ENCODE peak calls at places on chromosomes 7 and 10, in seven cellular contexts. One of them, this sample, is unnamed. For H3K4me1, the result is how much of the 10 kb centered on the place peaks cover.

GRCh38 chr10:123614888-123615287 is 51.3 kb upstream of the GPR26 start:
- DNase-seq in neuronal stem cell: peak
- DNase-seq in fibroblast of lung: peak
- DNase-seq in astrocyte: peak
- DNase-seq in endothelial cell of umbilical vein: peak
- DNase-seq in IMR-90: peak
- DNase-seq in mesenchymal stem cell: no peak
- DNase-seq in this sample: peak

GRCh38 chr7:105719395-105719794 is 138.1 kb upstream of the EFCAB10 start:
- DNase-seq in mesenchymal stem cell: no peak
- DNase-seq in IMR-90: no peak
- DNase-seq in endothelial cell of umbilical vein: no peak
- DNase-seq in fibroblast of lung: no peak
- DNase-seq in neuronal stem cell: no peak
- DNase-seq in astrocyte: no peak
- DNase-seq in this sample: no peak

GRCh38 chr7:98869001-98869373 is 827 bp downstream of the TMEM130 start:
- DNase-seq in neuronal stem cell: no peak
- DNase-seq in mesenchymal stem cell: no peak
- DNase-seq in IMR-90: no peak
- DNase-seq in fibroblast of lung: no peak
- DNase-seq in astrocyte: no peak
- DNase-seq in endothelial cell of umbilical vein: no peak
- DNase-seq in this sample: no peak

GRCh38 chr10:5575482-5576153 is 50.9 kb downstream of the CALML3 start:
- DNase-seq in IMR-90: peak
- DNase-seq in fibroblast of lung: peak
- DNase-seq in astrocyte: peak
- DNase-seq in endothelial cell of umbilical vein: no peak
- DNase-seq in neuronal stem cell: no peak
- DNase-seq in mesenchymal stem cell: no peak
- DNase-seq in this sample: peak

GRCh38 chr10:72170263-72170662 is 45.5 kb upstream of the ANAPC16 start:
- DNase-seq in IMR-90: no peak
- DNase-seq in endothelial cell of umbilical vein: peak
- DNase-seq in mesenchymal stem cell: no peak
- DNase-seq in fibroblast of lung: peak
- DNase-seq in neuronal stem cell: no peak
- DNase-seq in astrocyte: peak
- DNase-seq in this sample: peak

GRCh38 chr10:6164271-6165095 is 38.2 kb upstream of the PFKFB3 start:
- DNase-seq in fibroblast of lung: no peak
- DNase-seq in neuronal stem cell: no peak
- DNase-seq in endothelial cell of umbilical vein: peak
- DNase-seq in mesenchymal stem cell: peak
- DNase-seq in IMR-90: no peak
- DNase-seq in astrocyte: no peak
- DNase-seq in this sample: no peak

GRCh38 chr10:84160663-84161362 is 12.8 kb upstream of the GPR15LG start:
- DNase-seq in mesenchymal stem cell: no peak
- DNase-seq in neuronal stem cell: no peak
- DNase-seq in IMR-90: no peak
- DNase-seq in fibroblast of lung: no peak
- DNase-seq in astrocyte: no peak
- DNase-seq in endothelial cell of umbilical vein: no peak
- DNase-seq in this sample: no peak

GRCh38 chr10:31759124-31759798 is 169.4 kb downstream of the ARHGAP12 start:
- DNase-seq in fibroblast of lung: no peak
- DNase-seq in astrocyte: peak
- DNase-seq in mesenchymal stem cell: peak
- DNase-seq in IMR-90: no peak
- DNase-seq in endothelial cell of umbilical vein: peak
- DNase-seq in neuronal stem cell: peak
- DNase-seq in this sample: no peak

GRCh38 chr10:36023939-36024338 is 381.8 kb upstream of the FZD8 start:
- DNase-seq in IMR-90: peak
- DNase-seq in astrocyte: peak
- DNase-seq in fibroblast of lung: peak
- DNase-seq in neuronal stem cell: no peak
- DNase-seq in mesenchymal stem cell: peak
- DNase-seq in endothelial cell of umbilical vein: peak
- DNase-seq in this sample: peak

GRCh38 chr10:27857616-27858015 is 112.0 kb upstream of the MKX start:
- DNase-seq in IMR-90: no peak
- DNase-seq in mesenchymal stem cell: no peak
- DNase-seq in neuronal stem cell: peak
- DNase-seq in astrocyte: no peak
- DNase-seq in fibroblast of lung: no peak
- DNase-seq in endothelial cell of umbilical vein: no peak
- DNase-seq in this sample: no peak

GRCh38 chr10:88152720-88153119 is 289.3 kb downstream of the PTEN start:
- DNase-seq in IMR-90: peak
- DNase-seq in mesenchymal stem cell: peak
- DNase-seq in fibroblast of lung: peak
- DNase-seq in endothelial cell of umbilical vein: peak
- DNase-seq in neuronal stem cell: no peak
- DNase-seq in astrocyte: peak
- DNase-seq in this sample: no peak

GRCh38 chr7:7138897-7139296 is 43.4 kb upstream of the C1GALT1 start:
- DNase-seq in mesenchymal stem cell: no peak
- DNase-seq in endothelial cell of umbilical vein: no peak
- DNase-seq in neuronal stem cell: no peak
- DNase-seq in astrocyte: no peak
- DNase-seq in IMR-90: no peak
- DNase-seq in fibroblast of lung: no peak
- DNase-seq in this sample: no peak

GRCh38 chr7:149422914-149423285 is 38.0 kb downstream of the ZNF777 start:
- DNase-seq in IMR-90: no peak
- DNase-seq in fibroblast of lung: no peak
- DNase-seq in neuronal stem cell: no peak
- DNase-seq in endothelial cell of umbilical vein: peak
- DNase-seq in mesenchymal stem cell: no peak
- DNase-seq in astrocyte: no peak
- DNase-seq in this sample: no peak

GRCh38 chr7:143477501-143478150 is at the start of gene TAS2R41:
- DNase-seq in endothelial cell of umbilical vein: no peak
- DNase-seq in astrocyte: no peak
- DNase-seq in fibroblast of lung: no peak
- DNase-seq in neuronal stem cell: no peak
- DNase-seq in IMR-90: no peak
- DNase-seq in mesenchymal stem cell: no peak
- DNase-seq in this sample: no peak

GRCh38 chr10:74706966-74707365 is 119.4 kb upstream of the KAT6B start:
- DNase-seq in neuronal stem cell: no peak
- DNase-seq in endothelial cell of umbilical vein: no peak
- DNase-seq in mesenchymal stem cell: no peak
- DNase-seq in astrocyte: no peak
- DNase-seq in fibroblast of lung: no peak
- DNase-seq in IMR-90: no peak
- DNase-seq in this sample: no peak

GRCh38 chr10:46330881-46331280 is 44.1 kb downstream of the ANTXRL start:
- DNase-seq in endothelial cell of umbilical vein: no peak
- DNase-seq in neuronal stem cell: no peak
- DNase-seq in astrocyte: no peak
- DNase-seq in mesenchymal stem cell: no peak
- DNase-seq in IMR-90: no peak
- DNase-seq in fibroblast of lung: no peak
- DNase-seq in this sample: no peak

DNA sequence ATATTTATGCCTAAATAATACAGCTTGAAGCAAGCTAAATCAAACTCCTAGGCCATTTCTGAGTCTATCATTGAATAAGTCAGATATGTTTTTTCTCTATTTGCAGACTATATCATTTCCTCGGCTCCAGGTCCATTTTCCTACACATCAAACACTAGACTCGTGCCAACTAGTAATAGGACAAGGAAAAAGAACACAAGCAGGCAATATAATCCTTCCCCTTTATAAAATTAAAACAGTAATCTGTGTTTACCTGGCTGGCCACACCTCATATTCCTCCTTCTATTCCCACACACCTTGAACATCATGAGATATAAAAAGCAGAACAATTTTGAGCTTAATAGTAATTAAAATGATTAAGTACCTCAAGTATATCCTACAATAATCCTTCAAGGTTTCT is 325.7 kb downstream of the TFEC start:
- DNase-seq in mesenchymal stem cell: no peak
- DNase-seq in IMR-90: no peak
- DNase-seq in fibroblast of lung: no peak
- DNase-seq in neuronal stem cell: no peak
- DNase-seq in astrocyte: no peak
- DNase-seq in endothelial cell of umbilical vein: no peak
- DNase-seq in this sample: no peak
- H2AFZ ChIP-seq in mesenchymal stem cell: no peak
- H2AFZ ChIP-seq in IMR-90: no peak
- H2AFZ ChIP-seq in fibroblast of lung: no peak
- H2AFZ ChIP-seq in neuronal stem cell: no peak
- H2AFZ ChIP-seq in astrocyte: no peak
- H2AFZ ChIP-seq in endothelial cell of umbilical vein: no peak
- H2AFZ ChIP-seq in this sample: no peak

GRCh38 chr10:43808136-43808535 is 159.5 kb upstream of the ZNF32 start:
- DNase-seq in IMR-90: peak
- DNase-seq in astrocyte: peak
- DNase-seq in fibroblast of lung: peak
- DNase-seq in endothelial cell of umbilical vein: peak
- DNase-seq in neuronal stem cell: no peak
- DNase-seq in mesenchymal stem cell: no peak
- DNase-seq in this sample: no peak
- H3K4me1 ChIP-seq in IMR-90: under half
- H3K4me1 ChIP-seq in astrocyte: under half
- H3K4me1 ChIP-seq in fibroblast of lung: under half
- H3K4me1 ChIP-seq in endothelial cell of umbilical vein: under half
- H3K4me1 ChIP-seq in neuronal stem cell: under half
- H3K4me1 ChIP-seq in mesenchymal stem cell: under half
- H3K4me1 ChIP-seq in this sample: under half

GRCh38 chr10:128050937-128051336 is 75.3 kb downstream of the MKI67 start:
- DNase-seq in endothelial cell of umbilical vein: no peak
- DNase-seq in mesenchymal stem cell: no peak
- DNase-seq in astrocyte: no peak
- DNase-seq in fibroblast of lung: no peak
- DNase-seq in neuronal stem cell: no peak
- DNase-seq in IMR-90: no peak
- DNase-seq in this sample: no peak
- H3K27ac ChIP-seq in endothelial cell of umbilical vein: no peak
- H3K27ac ChIP-seq in mesenchymal stem cell: no peak
- H3K27ac ChIP-seq in astrocyte: no peak
- H3K27ac ChIP-seq in fibroblast of lung: no peak
- H3K27ac ChIP-seq in neuronal stem cell: no peak
- H3K27ac ChIP-seq in IMR-90: no peak
- H3K27ac ChIP-seq in this sample: no peak

GRCh38 chr10:48604408-48605263 is at the start of gene ARHGAP22:
- DNase-seq in endothelial cell of umbilical vein: peak
- DNase-seq in fibroblast of lung: peak
- DNase-seq in mesenchymal stem cell: peak
- DNase-seq in IMR-90: peak
- DNase-seq in astrocyte: no peak
- DNase-seq in neuronal stem cell: no peak
- DNase-seq in this sample: peak
- H2AFZ ChIP-seq in endothelial cell of umbilical vein: peak
- H2AFZ ChIP-seq in fibroblast of lung: peak
- H2AFZ ChIP-seq in mesenchymal stem cell: peak
- H2AFZ ChIP-seq in IMR-90: peak
- H2AFZ ChIP-seq in astrocyte: peak
- H2AFZ ChIP-seq in neuronal stem cell: no peak
- H2AFZ ChIP-seq in this sample: peak

GRCh38 chr10:2885276-2885955 is 181.9 kb upstream of the PFKP start:
- DNase-seq in mesenchymal stem cell: no peak
- DNase-seq in neuronal stem cell: no peak
- DNase-seq in IMR-90: no peak
- DNase-seq in astrocyte: no peak
- DNase-seq in endothelial cell of umbilical vein: no peak
- DNase-seq in fibroblast of lung: no peak
- DNase-seq in this sample: no peak

GRCh38 chr10:2885956-2886296 is 181.4 kb upstream of the PFKP start:
- DNase-seq in fibroblast of lung: no peak
- DNase-seq in astrocyte: no peak
- DNase-seq in endothelial cell of umbilical vein: no peak
- DNase-seq in IMR-90: no peak
- DNase-seq in mesenchymal stem cell: no peak
- DNase-seq in neuronal stem cell: no peak
- DNase-seq in this sample: no peak

GRCh38 chr10:2881720-2882459 is 185.5 kb upstream of the PFKP start:
- DNase-seq in astrocyte: no peak
- DNase-seq in endothelial cell of umbilical vein: no peak
- DNase-seq in IMR-90: no peak
- DNase-seq in fibroblast of lung: no peak
- DNase-seq in mesenchymal stem cell: no peak
- DNase-seq in neuronal stem cell: no peak
- DNase-seq in this sample: no peak

GRCh38 chr10:2882628-2883027 is 184.7 kb upstream of the PFKP start:
- DNase-seq in astrocyte: no peak
- DNase-seq in IMR-90: no peak
- DNase-seq in fibroblast of lung: no peak
- DNase-seq in neuronal stem cell: no peak
- DNase-seq in endothelial cell of umbilical vein: no peak
- DNase-seq in mesenchymal stem cell: peak
- DNase-seq in this sample: no peak

DNA sequence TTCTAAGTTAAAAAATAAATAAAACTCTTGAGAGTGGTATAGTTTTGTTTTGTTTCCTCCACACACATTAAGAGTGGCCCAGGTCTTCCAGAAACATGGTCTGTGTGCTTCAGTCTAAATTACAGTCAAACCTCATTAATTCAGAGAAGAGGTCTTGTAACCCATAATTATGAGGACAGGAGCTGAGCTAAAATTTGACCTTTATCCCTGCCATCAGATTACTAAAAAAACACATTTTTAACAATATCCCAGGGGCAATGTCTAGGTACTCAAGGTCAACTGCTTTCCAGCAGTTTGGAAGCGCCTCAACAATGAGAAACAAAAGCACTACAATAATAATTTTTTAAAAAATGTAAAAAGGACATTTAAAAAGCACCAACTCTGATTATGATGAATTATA is 184.1 kb upstream of the PFKP start:
- DNase-seq in mesenchymal stem cell: no peak
- DNase-seq in neuronal stem cell: no peak
- DNase-seq in fibroblast of lung: no peak
- DNase-seq in endothelial cell of umbilical vein: no peak
- DNase-seq in astrocyte: no peak
- DNase-seq in IMR-90: no peak
- DNase-seq in this sample: no peak
- H3K4me1 ChIP-seq in mesenchymal stem cell: under half
- H3K4me1 ChIP-seq in neuronal stem cell: under half
- H3K4me1 ChIP-seq in fibroblast of lung: under half
- H3K4me1 ChIP-seq in endothelial cell of umbilical vein: under half
- H3K4me1 ChIP-seq in astrocyte: under half
- H3K4me1 ChIP-seq in IMR-90: under half
- H3K4me1 ChIP-seq in this sample: under half

GRCh38 chr10:110901954-110902819 is 16.8 kb downstream of the BBIP1 start:
- DNase-seq in fibroblast of lung: peak
- DNase-seq in astrocyte: peak
- DNase-seq in IMR-90: peak
- DNase-seq in mesenchymal stem cell: peak
- DNase-seq in neuronal stem cell: no peak
- DNase-seq in endothelial cell of umbilical vein: no peak
- DNase-seq in this sample: peak
- H3K27ac ChIP-seq in fibroblast of lung: no peak
- H3K27ac ChIP-seq in astrocyte: no peak
- H3K27ac ChIP-seq in IMR-90: peak
- H3K27ac ChIP-seq in mesenchymal stem cell: no peak
- H3K27ac ChIP-seq in neuronal stem cell: no peak
- H3K27ac ChIP-seq in endothelial cell of umbilical vein: no peak
- H3K27ac ChIP-seq in this sample: no peak